ENCODE peak calls at places on chromosomes 3 and 15, in five cellular contexts. V is ecto neural progenitor cell, G is AG08396, K is EL, H is neural crest cell. L is an unnamed sample.

GRCh38 chr3:105647047-105647446 is 221.8 kb downstream of the CBLB start:
- DNase-seq in V (no peak), G (peak), K (peak), H (no peak), L (peak)

GRCh38 chr15:70556376-70556775 is 207.0 kb downstream of the UACA start:
- DNase-seq in V (no peak), G (no peak), K (no peak), H (no peak), L (no peak)

GRCh38 chr3:106823706-106824105 is 553.5 kb upstream of the CCDC54 start:
- DNase-seq in V (no peak), G (no peak), K (no peak), H (no peak), L (no peak)

GRCh38 chr15:60115579-60116415 is 111.7 kb downstream of the FOXB1 start:
- DNase-seq in V (no peak), G (no peak), K (peak), H (no peak), L (peak)

GRCh38 chr3:37855363-37855970 is 6.2 kb upstream of the CTDSPL start:
- DNase-seq in V (peak), G (peak), K (peak), H (peak), L (peak)

GRCh38 chr3:189871384-189871783 is 240.2 kb downstream of the TP63 start:
- DNase-seq in V (no peak), G (no peak), K (no peak), H (no peak), L (no peak)

GRCh38 chr3:55169608-55170010 is 241.8 kb upstream of the LRTM1 start:
- DNase-seq in V (no peak), G (peak), K (peak), H (no peak), L (peak)

GRCh38 chr15:29094711-29095110 is 174.9 kb downstream of the NSMCE3 start:
- DNase-seq in V (no peak), G (no peak), K (no peak), H (no peak), L (no peak)

GRCh38 chr15:68103603-68104002 is 49.5 kb downstream of the PIAS1 start:
- DNase-seq in V (no peak), G (no peak), K (no peak), H (no peak), L (no peak)

GRCh38 chr3:17422636-17423035 is 319.8 kb downstream of the TBC1D5 start:
- DNase-seq in V (no peak), G (no peak), K (no peak), H (no peak), L (no peak)

GRCh38 chr15:29681486-29681845 is 140.8 kb downstream of the TJP1 start:
- DNase-seq in V (no peak), G (no peak), K (no peak), H (no peak), L (no peak)

GRCh38 chr15:100633763-100634075 is 31.3 kb downstream of the ASB7 start:
- DNase-seq in V (no peak), G (no peak), K (no peak), H (no peak), L (no peak)

GRCh38 chr3:115052906-115053305 is 94.2 kb downstream of the ZBTB20 start:
- DNase-seq in V (no peak), G (no peak), K (no peak), H (no peak), L (no peak)

GRCh38 chr3:158791259-158791920 is 10.5 kb upstream of the MFSD1 start:
- DNase-seq in V (no peak), G (peak), K (peak), H (no peak), L (peak)

GRCh38 chr3:124802702-124803101 is 72.5 kb downstream of the UMPS start:
- DNase-seq in V (no peak), G (no peak), K (no peak), H (no peak), L (no peak)

GRCh38 chr3:140917769-140918168 is 23.9 kb upstream of the SLC25A36 start:
- DNase-seq in V (no peak), G (no peak), K (no peak), H (no peak), L (no peak)

GRCh38 chr15:69939513-69940440 is 157.9 kb downstream of the TLE3 start:
- DNase-seq in V (peak), G (no peak), K (no peak), H (peak), L (no peak)